ENCODE peak calls at places on chromosomes 6 and 20, in nine cellular contexts. M, Z, I, R, P, B, H, U and V are unnamed samples.

GRCh38 chr6:37381579-37381978 is 27.8 kb downstream of the RNF8 start:
- DNase-seq in M (peak; percentile 46), Z (peak; percentile 74), I (no peak), R (peak; percentile 54), P (no peak), B (peak; percentile 47), H (peak; percentile 91), U (peak; percentile 60), V (no peak)

GRCh38 chr20:50813801-50814200 is 18.9 kb downstream of the BCAS4 start:
- DNase-seq in M (no peak), Z (no peak), I (no peak), R (no peak), P (no peak), B (no peak), H (no peak), U (no peak), V (no peak)

GRCh38 chr6:111952326-111952725 is 79.1 kb upstream of the FYN start:
- DNase-seq in M (no peak), Z (no peak), I (no peak), R (no peak), P (no peak), B (no peak), H (no peak), U (no peak), V (no peak)

GRCh38 chr6:16523550-16524379 is 237.5 kb downstream of the ATXN1 start:
- DNase-seq in M (no peak), Z (no peak), I (no peak), R (no peak), P (no peak), B (no peak), H (no peak), U (peak; percentile 95), V (no peak)

GRCh38 chr20:63690898-63691710 is 5.3 kb upstream of the TNFRSF6B start:
- DNase-seq in M (no peak), Z (no peak), I (no peak), R (no peak), P (peak; percentile 75), B (peak; percentile 51), H (no peak), U (no peak), V (peak; percentile 70)

GRCh38 chr6:36984581-36985383 is 1.2 kb downstream of the MTCH1 start:
- DNase-seq in M (no peak), Z (peak; percentile 19), I (no peak), R (no peak), P (no peak), B (peak; percentile 73), H (peak; percentile 94), U (peak; percentile 68), V (peak; percentile 86)

GRCh38 chr6:51792273-51793030 is 295.0 kb downstream of the PKHD1 start:
- DNase-seq in M (no peak), Z (no peak), I (no peak), R (no peak), P (no peak), B (no peak), H (peak; percentile 10), U (no peak), V (no peak)

GRCh38 chr20:23115823-23116222 is 29.7 kb upstream of the CD93 start:
- DNase-seq in M (no peak), Z (no peak), I (no peak), R (no peak), P (no peak), B (no peak), H (no peak), U (no peak), V (peak; percentile 24)

GRCh38 chr6:134481953-134482352 is 164.0 kb upstream of the SGK1 start:
- DNase-seq in M (no peak), Z (no peak), I (no peak), R (no peak), P (no peak), B (no peak), H (no peak), U (no peak), V (no peak)

GRCh38 chr20:48794360-48794759 is 33.4 kb downstream of the PREX1 start:
- DNase-seq in M (no peak), Z (no peak), I (no peak), R (no peak), P (peak; percentile 71), B (peak; percentile 57), H (peak; percentile 72), U (no peak), V (no peak)

GRCh38 chr6:88609973-88610372 is 353.4 kb downstream of the RNGTT start:
- DNase-seq in M (no peak), Z (no peak), I (no peak), R (no peak), P (no peak), B (no peak), H (no peak), U (no peak), V (no peak)

GRCh38 chr6:33761922-33762629 is 15.4 kb upstream of the IP6K3 start:
- DNase-seq in M (no peak), Z (no peak), I (peak; percentile 56), R (peak; percentile 73), P (peak; percentile 84), B (peak; percentile 71), H (peak; percentile 67), U (peak; percentile 28), V (peak; percentile 88)

GRCh38 chr6:15872252-15873103 is 209.7 kb upstream of the DTNBP1 start:
- DNase-seq in M (no peak), Z (no peak), I (no peak), R (no peak), P (no peak), B (no peak), H (no peak), U (peak; percentile 34), V (no peak)

GRCh38 chr20:62359491-62360121 is 7.5 kb downstream of the LAMA5 start:
- DNase-seq in M (peak; percentile 77), Z (peak; percentile 73), I (no peak), R (no peak), P (no peak), B (no peak), H (no peak), U (peak; percentile 79), V (peak; percentile 75)

GRCh38 chr6:144582939-144583613 is 297.9 kb downstream of the UTRN start:
- DNase-seq in M (no peak), Z (no peak), I (peak; percentile 12), R (peak; percentile 31), P (peak; percentile 89), B (peak; percentile 32), H (peak; percentile 36), U (no peak), V (peak; percentile 66)

GRCh38 chr20:50230184-50230583 is 39.6 kb downstream of the CEBPB start:
- DNase-seq in M (no peak), Z (no peak), I (no peak), R (no peak), P (no peak), B (no peak), H (no peak), U (no peak), V (no peak)

GRCh38 chr20:31962741-31963140 is 5.2 kb upstream of the XKR7 start:
- DNase-seq in M (no peak), Z (no peak), I (no peak), R (no peak), P (no peak), B (peak; percentile 48), H (no peak), U (no peak), V (no peak)

GRCh38 chr20:47057661-47058060 is 163.0 kb downstream of the EYA2 start:
- DNase-seq in M (no peak), Z (no peak), I (no peak), R (no peak), P (no peak), B (no peak), H (no peak), U (no peak), V (no peak)

GRCh38 chr6:93786474-93787330 is 367.3 kb upstream of the EPHA7 start:
- DNase-seq in M (no peak), Z (no peak), I (no peak), R (no peak), P (no peak), B (no peak), H (peak; percentile 96), U (peak; percentile 2), V (no peak)
- H3K4me1 ChIP-seq in M (peaks cover 26% of the 10 kb centered on the region), Z (no peaks in the 10 kb centered on the region), I (no peaks in the 10 kb centered on the region), R (peaks cover 2% of the 10 kb centered on the region), P (no peaks in the 10 kb centered on the region), B (no peaks in the 10 kb centered on the region), H (peaks cover 26% of the 10 kb centered on the region), U (peaks cover 3% of the 10 kb centered on the region), V (peaks cover 9% of the 10 kb centered on the region)

DNA sequence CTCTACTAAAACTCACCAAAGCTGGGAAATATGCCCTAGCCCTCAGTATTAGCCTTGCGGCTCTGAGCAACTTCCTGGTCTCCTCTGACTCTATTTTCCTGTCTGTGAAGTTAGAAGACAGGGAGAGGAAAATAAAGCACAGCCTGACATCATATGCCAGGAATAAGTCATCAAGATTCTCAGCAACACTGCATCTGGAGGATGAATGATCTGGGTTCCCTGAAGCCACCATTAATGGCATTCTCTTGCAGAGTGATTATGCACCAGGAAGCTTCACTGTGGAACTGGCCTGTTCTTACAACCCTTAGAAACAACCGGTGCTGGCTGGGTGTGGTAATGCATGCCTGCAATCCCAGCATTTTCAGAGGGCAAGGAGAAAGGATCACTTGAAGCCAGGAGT is 12.4 kb downstream of the ADGRF5 start:
- DNase-seq in M (no peak), Z (no peak), I (no peak), R (no peak), P (no peak), B (no peak), H (peak; percentile 56), U (peak; percentile 93), V (no peak)
- TF ChIP-seq POLR2AphosphoS5 in M (no peak), Z (no peak), I (no peak), R (no peak), P (no peak), B (no peak), H (no peak), U (peak; percentile 34), V (no peak)

GRCh38 chr6:1780468-1780867 is 170.8 kb downstream of the FOXC1 start:
- DNase-seq in M (no peak), Z (no peak), I (no peak), R (no peak), P (no peak), B (no peak), H (no peak), U (no peak), V (no peak)
- H3K4me1 ChIP-seq in M (no peaks in the 10 kb centered on the region), Z (peaks cover 26% of the 10 kb centered on the region), I (no peaks in the 10 kb centered on the region), R (peaks cover 16% of the 10 kb centered on the region), P (peaks cover 5% of the 10 kb centered on the region), B (peaks cover 2% of the 10 kb centered on the region), H (no peaks in the 10 kb centered on the region), U (peaks cover 19% of the 10 kb centered on the region), V (no peaks in the 10 kb centered on the region)

DNA sequence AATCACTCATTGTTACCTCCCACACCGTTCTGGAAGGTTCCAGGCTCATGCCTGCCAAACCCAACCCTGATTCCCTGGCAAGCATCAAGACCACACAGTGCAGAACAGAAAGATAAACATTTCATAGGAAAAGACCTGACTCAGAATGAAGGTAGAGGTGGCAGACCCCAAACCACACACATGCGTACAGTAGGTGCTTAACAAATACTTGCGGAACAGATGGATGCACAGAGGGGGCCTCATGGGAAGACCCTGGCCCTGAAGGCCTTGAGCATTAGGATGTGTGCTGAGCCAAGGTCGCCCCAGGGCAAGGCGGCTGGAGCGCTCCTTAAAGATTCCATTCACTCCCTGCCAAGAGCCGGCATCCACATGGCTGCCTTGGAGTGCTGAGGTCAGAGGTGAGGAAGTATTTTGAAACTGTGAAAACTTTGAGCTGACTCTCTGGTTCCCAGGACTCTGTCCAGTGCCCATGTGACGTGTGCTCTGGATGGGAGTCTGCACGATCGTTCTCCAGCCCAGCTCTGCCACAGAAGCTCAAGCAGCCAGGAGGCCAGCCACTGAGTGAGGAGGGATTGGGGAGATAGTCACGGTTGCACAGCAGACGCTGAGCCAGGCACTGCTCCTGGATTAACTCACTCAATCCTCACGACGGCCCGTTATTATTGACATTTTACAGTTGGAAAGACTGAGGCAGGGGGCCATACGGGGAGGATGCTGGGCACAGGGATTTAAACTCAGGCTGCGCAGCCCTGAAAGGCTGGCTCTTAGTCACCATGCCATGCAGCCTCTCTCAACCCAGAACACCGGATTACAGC is 65.5 kb upstream of the AFDN start:
- DNase-seq in M (no peak), Z (no peak), I (peak; percentile 37), R (peak; percentile 76), P (peak; percentile 53), B (no peak), H (no peak), U (peak; percentile 84), V (peak; percentile 74)
- TF ChIP-seq POLR2AphosphoS5 in M (no peak), Z (no peak), I (peak; percentile 47), R (no peak), P (peak; percentile 22), B (no peak), H (no peak), U (no peak), V (peak; percentile 58)